ENCODE peak calls at places on chromosomes 13 and 19, in nine cellular contexts. A is heart right ventricle, O is stomach, W is thoracic aorta, U is fibroblast of the aortic adventitia, E is Panc1, G is breast epithelium, N is IMR-90, P is H1. Z is an unnamed sample.

GRCh38 chr19:53960187-53960586 is 2.5 kb upstream of the CACNG8 start:
- DNase-seq in A (no peak), O (no peak), W (no peak), U (no peak), E (no peak), G (no peak), N (no peak), P (peak), Z (no peak)

GRCh38 chr13:102901615-102902305 is 55.9 kb downstream of the ERCC5 start:
- DNase-seq in A (no peak), O (no peak), W (no peak), U (no peak), E (no peak), G (no peak), N (peak), P (no peak), Z (peak)

GRCh38 chr19:54727562-54727961 is 3.3 kb downstream of the KIR3DL3 start:
- DNase-seq in A (no peak), O (no peak), W (no peak), U (no peak), E (no peak), G (no peak), N (no peak), P (no peak), Z (no peak)

GRCh38 chr19:14440049-14440448 is 6.9 kb downstream of the PKN1 start:
- DNase-seq in A (peak), O (peak), W (no peak), U (no peak), E (no peak), G (no peak), N (no peak), P (no peak), Z (peak)

GRCh38 chr13:40371531-40372125 is 294.8 kb downstream of the FOXO1 start:
- DNase-seq in A (no peak), O (no peak), W (no peak), U (no peak), E (no peak), G (no peak), N (no peak), P (peak), Z (no peak)

GRCh38 chr19:9362905-9363304 is at the start of gene ZNF177:
- DNase-seq in A (no peak), O (no peak), W (no peak), U (no peak), E (no peak), G (no peak), N (no peak), P (no peak), Z (peak)

GRCh38 chr13:108924154-108924940 is 294.9 kb downstream of the MYO16 start:
- DNase-seq in A (no peak), O (no peak), W (no peak), U (peak), E (no peak), G (no peak), N (peak), P (no peak), Z (no peak)

GRCh38 chr13:66492479-66492878 is 737.7 kb downstream of the PCDH9 start:
- DNase-seq in A (no peak), O (no peak), W (no peak), U (no peak), E (no peak), G (no peak), N (no peak), P (no peak), Z (no peak)

GRCh38 chr13:56501750-56502149 is 639.0 kb upstream of the PRR20A start:
- DNase-seq in A (no peak), O (no peak), W (no peak), U (no peak), E (no peak), G (no peak), N (no peak), P (no peak), Z (no peak)

GRCh38 chr19:44553478-44554171 is 24.1 kb upstream of the CEACAM20 start:
- DNase-seq in A (no peak), O (no peak), W (no peak), U (peak), E (no peak), G (no peak), N (no peak), P (no peak), Z (peak)

GRCh38 chr13:77820431-77821149 is 98.0 kb downstream of the EDNRB start:
- DNase-seq in A (no peak), O (no peak), W (no peak), U (no peak), E (no peak), G (no peak), N (no peak), P (no peak), Z (no peak)

GRCh38 chr13:95256086-95256485 is 45.2 kb downstream of the ABCC4 start:
- DNase-seq in A (no peak), O (no peak), W (no peak), U (peak), E (peak), G (no peak), N (peak), P (no peak), Z (peak)

GRCh38 chr19:54307389-54307788 is 5.6 kb downstream of the LILRA5 start:
- DNase-seq in A (no peak), O (peak), W (no peak), U (no peak), E (no peak), G (peak), N (no peak), P (no peak), Z (no peak)

GRCh38 chr13:18628428-18628827 is 553.2 kb downstream of the TUBA3C start:
- DNase-seq in A (no peak), O (no peak), W (no peak), U (no peak), E (no peak), G (no peak), N (no peak), P (no peak), Z (no peak)

GRCh38 chr19:15841875-15842569 is 26.6 kb upstream of the OR10H1 start:
- DNase-seq in A (no peak), O (no peak), W (no peak), U (no peak), E (no peak), G (no peak), N (no peak), P (no peak), Z (no peak)

GRCh38 chr19:9945319-9945966 is 9.1 kb upstream of the OLFM2 start:
- DNase-seq in A (peak), O (peak), W (peak), U (peak), E (no peak), G (peak), N (peak), P (no peak), Z (peak)

GRCh38 chr13:73870970-73871935 is 263.0 kb downstream of the KLF12 start:
- DNase-seq in A (no peak), O (no peak), W (no peak), U (peak), E (no peak), G (no peak), N (peak), P (no peak), Z (peak)

GRCh38 chr13:35865341-35866240 is 265.6 kb downstream of the DCLK1 start:
- DNase-seq in A (peak), O (no peak), W (no peak), U (no peak), E (no peak), G (no peak), N (no peak), P (no peak), Z (no peak)

GRCh38 chr19:16222806-16223205 is 25.1 kb downstream of the AP1M1 start:
- DNase-seq in A (no peak), O (no peak), W (no peak), U (peak), E (no peak), G (no peak), N (peak), P (no peak), Z (no peak)

GRCh38 chr13:95509521-95510315 is 42.8 kb upstream of the CLDN10 start:
- DNase-seq in A (no peak), O (no peak), W (no peak), U (peak), E (no peak), G (no peak), N (peak), P (no peak), Z (no peak)

GRCh38 chr13:44015808-44016207 is 136.1 kb downstream of the LACC1 start:
- DNase-seq in A (no peak), O (no peak), W (no peak), U (no peak), E (no peak), G (no peak), N (no peak), P (no peak), Z (peak)

GRCh38 chr13:39417131-39417530 is 185.9 kb downstream of the LHFPL6 start:
- DNase-seq in A (no peak), O (no peak), W (no peak), U (no peak), E (no peak), G (no peak), N (no peak), P (no peak), Z (peak)

GRCh38 chr19:30689474-30689873 is 317.3 kb downstream of the ZNF536 start:
- DNase-seq in A (no peak), O (no peak), W (no peak), U (no peak), E (no peak), G (no peak), N (no peak), P (no peak), Z (no peak)

GRCh38 chr19:35663981-35664380 is 2.3 kb upstream of the UPK1A start:
- DNase-seq in A (no peak), O (no peak), W (no peak), U (no peak), E (no peak), G (no peak), N (no peak), P (no peak), Z (no peak)

GRCh38 chr19:54551950-54552912 is 21.4 kb upstream of the LILRA2 start:
- DNase-seq in A (peak), O (no peak), W (no peak), U (no peak), E (no peak), G (no peak), N (no peak), P (no peak), Z (no peak)

GRCh38 chr13:36919206-36919832 is 719 bp downstream of the SMAD9 start:
- DNase-seq in A (peak), O (peak), W (peak), U (peak), E (no peak), G (no peak), N (peak), P (peak), Z (peak)

GRCh38 chr19:51359294-51359693 is 6.9 kb downstream of the ETFB start:
- DNase-seq in A (no peak), O (no peak), W (no peak), U (peak), E (no peak), G (no peak), N (peak), P (no peak), Z (peak)

GRCh38 chr13:33075996-33076395 is 59.8 kb downstream of the KL start:
- DNase-seq in A (no peak), O (no peak), W (no peak), U (no peak), E (no peak), G (no peak), N (no peak), P (no peak), Z (no peak)

GRCh38 chr19:28103916-28104315 is 1109.0 kb downstream of the UQCRFS1 start:
- DNase-seq in A (no peak), O (no peak), W (no peak), U (no peak), E (no peak), G (no peak), N (no peak), P (no peak), Z (no peak)

GRCh38 chr19:15248648-15249559 is 16.7 kb upstream of the EPHX3 start:
- DNase-seq in A (peak), O (peak), W (peak), U (peak), E (peak), G (no peak), N (peak), P (no peak), Z (peak)

GRCh38 chr13:86155756-86156155 is 356.5 kb upstream of the SLITRK6 start:
- DNase-seq in A (no peak), O (no peak), W (no peak), U (no peak), E (no peak), G (no peak), N (no peak), P (no peak), Z (no peak)

GRCh38 chr19:53130506-53130905 is 2.2 kb downstream of the ZNF415 start:
- DNase-seq in A (no peak), O (no peak), W (no peak), U (no peak), E (no peak), G (no peak), N (no peak), P (no peak), Z (no peak)

GRCh38 chr13:113862766-113863510 is 938 bp downstream of the GAS6 start:
- DNase-seq in A (no peak), O (peak), W (no peak), U (peak), E (no peak), G (peak), N (no peak), P (peak), Z (peak)

GRCh38 chr19:815079-815774 is 6.5 kb downstream of the PLPPR3 start:
- DNase-seq in A (no peak), O (no peak), W (no peak), U (no peak), E (no peak), G (no peak), N (no peak), P (no peak), Z (no peak)

GRCh38 chr19:13076787-13077186 is 25.9 kb downstream of the LYL1 start:
- DNase-seq in A (no peak), O (no peak), W (no peak), U (no peak), E (no peak), G (no peak), N (no peak), P (no peak), Z (no peak)

GRCh38 chr19:5170329-5170745 is 170.3 kb downstream of the PTPRS start:
- DNase-seq in A (no peak), O (peak), W (no peak), U (no peak), E (no peak), G (no peak), N (no peak), P (peak), Z (no peak)
- TF ChIP-seq CTCF in A (peak), O (peak), W (peak), U (peak), E (no peak), G (no peak), N (peak), P (peak), Z (peak)

DNA sequence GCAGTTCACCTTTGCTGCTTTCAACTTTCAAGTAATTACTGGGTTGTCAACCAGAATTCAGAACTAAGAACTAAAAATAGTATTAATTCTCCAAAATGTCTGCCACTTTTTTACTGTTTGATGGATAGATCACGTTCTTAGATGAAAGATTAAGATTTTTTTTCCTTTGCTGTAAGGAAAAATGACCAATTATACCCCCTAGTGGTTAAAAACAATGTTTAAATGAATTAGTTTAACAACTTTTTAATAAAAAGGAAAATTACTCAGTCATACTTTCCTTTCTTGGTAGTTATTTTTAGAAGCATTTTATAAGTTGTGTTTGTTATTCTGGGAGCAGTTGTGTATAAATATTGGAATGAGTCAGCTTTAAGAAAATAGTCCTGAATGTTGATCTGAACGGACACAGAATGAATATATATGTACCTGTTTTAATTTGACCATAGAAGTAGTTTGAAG is 4.6 kb downstream of the TM9SF2 start:
- DNase-seq in A (no peak), O (no peak), W (no peak), U (peak), E (no peak), G (no peak), N (peak), P (no peak), Z (peak)
- H3K4me3 ChIP-seq in A (no peak), O (no peak), W (peak), U (no peak), E (no peak), G (no peak), N (no peak), P (no peak), Z (no peak)

GRCh38 chr13:30855569-30855968 is 50.5 kb upstream of the MEDAG start:
- DNase-seq in A (no peak), O (no peak), W (no peak), U (no peak), E (no peak), G (no peak), N (no peak), P (no peak), Z (no peak)

GRCh38 chr13:30856004-30856790 is 49.9 kb upstream of the MEDAG start:
- DNase-seq in A (no peak), O (no peak), W (no peak), U (no peak), E (no peak), G (no peak), N (no peak), P (no peak), Z (no peak)

GRCh38 chr13:30859326-30859725 is 46.7 kb upstream of the MEDAG start:
- DNase-seq in A (no peak), O (no peak), W (no peak), U (no peak), E (no peak), G (no peak), N (no peak), P (no peak), Z (no peak)

GRCh38 chr13:30857636-30858035 is 48.4 kb upstream of the MEDAG start:
- DNase-seq in A (no peak), O (no peak), W (no peak), U (no peak), E (no peak), G (no peak), N (no peak), P (no peak), Z (no peak)

DNA sequence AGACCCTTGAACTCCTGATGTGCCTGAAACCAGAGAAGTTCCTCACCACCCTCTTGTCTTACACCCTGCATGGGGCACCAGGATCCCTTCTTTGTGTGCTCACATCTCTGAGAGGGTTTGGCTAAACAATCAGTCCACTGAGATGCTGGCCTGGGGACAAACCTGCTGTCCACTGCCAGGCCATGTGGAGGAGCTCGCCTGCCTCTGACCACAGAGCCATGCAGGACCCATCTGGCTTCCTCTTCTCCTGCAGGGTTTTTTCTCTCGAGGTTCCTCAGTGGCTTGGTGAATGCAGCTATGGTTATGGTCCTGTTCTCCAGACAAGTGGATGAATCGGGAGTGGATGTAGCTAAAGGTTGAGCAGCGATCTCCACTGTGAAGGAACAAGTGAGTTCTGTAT is 49.1 kb upstream of the MEDAG start:
- DNase-seq in A (no peak), O (no peak), W (no peak), U (peak), E (no peak), G (no peak), N (no peak), P (no peak), Z (no peak)
- TF ChIP-seq CTCF in A (no peak), O (no peak), W (no peak), U (peak), E (no peak), G (no peak), N (no peak), P (no peak), Z (no peak)

DNA sequence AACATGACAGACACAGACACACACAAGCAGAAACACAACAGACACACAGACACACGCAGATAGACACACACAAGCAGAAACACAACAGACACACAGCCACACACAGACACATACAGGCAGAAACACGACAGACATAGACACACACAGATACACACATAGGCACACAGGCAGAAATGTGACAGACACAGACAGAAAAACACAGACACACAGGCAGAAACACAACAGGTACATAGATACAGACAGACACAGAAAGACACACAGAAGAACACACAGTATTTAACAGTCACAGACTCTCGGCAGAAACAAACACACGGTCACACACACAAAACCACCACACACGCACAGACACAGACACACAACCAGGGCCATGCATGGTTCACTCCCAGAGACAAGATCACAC is 905 bp downstream of the TBXA2R start:
- DNase-seq in A (no peak), O (no peak), W (no peak), U (peak), E (no peak), G (no peak), N (no peak), P (no peak), Z (no peak)
- H3K4me3 ChIP-seq in A (peak), O (peak), W (peak), U (peak), E (peak), G (peak), N (peak), P (peak), Z (peak)

GRCh38 chr13:97256343-97256783 is 34.2 kb downstream of the MBNL2 start:
- DNase-seq in A (no peak), O (no peak), W (no peak), U (peak), E (no peak), G (no peak), N (peak), P (no peak), Z (peak)

GRCh38 chr13:97257228-97257755 is 35.2 kb downstream of the MBNL2 start:
- DNase-seq in A (no peak), O (no peak), W (no peak), U (no peak), E (no peak), G (no peak), N (no peak), P (no peak), Z (peak)

GRCh38 chr13:97258801-97259200 is 36.7 kb downstream of the MBNL2 start:
- DNase-seq in A (no peak), O (no peak), W (no peak), U (peak), E (no peak), G (no peak), N (peak), P (peak), Z (peak)

GRCh38 chr13:97259787-97260641 is 37.9 kb downstream of the MBNL2 start:
- DNase-seq in A (no peak), O (no peak), W (no peak), U (peak), E (no peak), G (no peak), N (peak), P (no peak), Z (peak)

GRCh38 chr13:97257800-97258799 is 36.0 kb downstream of the MBNL2 start:
- DNase-seq in A (peak), O (no peak), W (peak), U (peak), E (no peak), G (no peak), N (peak), P (no peak), Z (peak)
- TF ChIP-seq CTCF in A (peak), O (no peak), W (no peak), U (peak), E (peak), G (no peak), N (peak), P (peak), Z (peak)

DNA sequence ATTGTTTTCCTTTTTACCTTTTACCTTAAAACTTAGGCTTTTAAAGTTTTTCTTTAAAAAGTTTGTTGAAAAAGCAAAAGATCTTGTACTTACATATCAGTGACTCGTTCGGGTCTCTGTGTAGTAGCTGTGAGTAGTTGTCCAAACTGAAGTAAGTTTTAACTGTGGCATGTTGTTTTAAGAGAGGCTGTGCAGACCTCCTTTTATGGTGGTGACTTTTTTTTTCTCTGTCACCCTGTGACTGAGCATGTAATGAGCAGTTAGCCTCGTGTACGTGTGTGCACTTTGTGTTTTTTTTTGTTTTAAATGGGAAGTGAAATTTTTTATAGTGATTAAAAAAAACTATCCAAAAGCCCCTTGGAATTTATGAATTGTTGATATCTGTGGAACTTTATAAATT is at the start of gene GPR183:
- DNase-seq in A (no peak), O (no peak), W (no peak), U (no peak), E (no peak), G (no peak), N (peak), P (no peak), Z (peak)
- H3K4me3 ChIP-seq in A (no peak), O (peak), W (peak), U (no peak), E (no peak), G (peak), N (no peak), P (no peak), Z (no peak)

Z was measured in cardiac fibroblast.